ENCODE peak calls at places on chromosomes 6 and 20, in nine cellular contexts. Y, E, X, F, P, B, Q, A and Z are unnamed samples. For H3K4me1, the result is how much of the 10 kb centered on the place peaks cover.

GRCh38 chr6:138734585-138734984 is 39.0 kb upstream of the CCDC28A start:
- DNase-seq in Y (no peak), E (no peak), X (no peak), F (no peak), P (no peak), B (no peak), Q (no peak), A (no peak), Z (no peak)

GRCh38 chr20:17024513-17025105 is 202.2 kb upstream of the PCSK2 start:
- DNase-seq in Y (no peak), E (no peak), X (no peak), F (peak), P (no peak), B (peak), Q (peak), A (no peak), Z (no peak)

GRCh38 chr6:30893666-30894065 is 9.3 kb downstream of the DDR1 start:
- DNase-seq in Y (no peak), E (no peak), X (no peak), F (no peak), P (no peak), B (no peak), Q (no peak), A (no peak), Z (peak)

GRCh38 chr6:105804436-105804835 is 281.7 kb upstream of the PRDM1 start:
- DNase-seq in Y (no peak), E (no peak), X (no peak), F (no peak), P (no peak), B (no peak), Q (no peak), A (no peak), Z (no peak)

GRCh38 chr20:25149986-25150385 is 45.5 kb upstream of the ENTPD6 start:
- DNase-seq in Y (no peak), E (no peak), X (no peak), F (no peak), P (no peak), B (no peak), Q (no peak), A (no peak), Z (no peak)

GRCh38 chr6:72461144-72461543 is 160.7 kb upstream of the KCNQ5 start:
- DNase-seq in Y (no peak), E (no peak), X (no peak), F (no peak), P (no peak), B (no peak), Q (no peak), A (no peak), Z (no peak)

GRCh38 chr20:40511478-40511877 is 177.6 kb downstream of the MAFB start:
- DNase-seq in Y (no peak), E (peak), X (peak), F (no peak), P (peak), B (no peak), Q (no peak), A (no peak), Z (no peak)

GRCh38 chr6:41548098-41548840 is 2.1 kb downstream of the FOXP4 start:
- DNase-seq in Y (no peak), E (peak), X (no peak), F (no peak), P (no peak), B (no peak), Q (no peak), A (no peak), Z (peak)

GRCh38 chr6:132763269-132763668 is 5.6 kb upstream of the VNN2 start:
- DNase-seq in Y (no peak), E (no peak), X (no peak), F (no peak), P (no peak), B (no peak), Q (no peak), A (no peak), Z (peak)

GRCh38 chr6:37538107-37538506 is 38.4 kb upstream of the CCDC167 start:
- DNase-seq in Y (no peak), E (no peak), X (no peak), F (peak), P (no peak), B (peak), Q (no peak), A (peak), Z (no peak)

GRCh38 chr20:16490696-16491095 is 82.6 kb downstream of the KIF16B start:
- DNase-seq in Y (no peak), E (no peak), X (no peak), F (no peak), P (no peak), B (no peak), Q (no peak), A (no peak), Z (no peak)

GRCh38 chr6:12410946-12411345 is 120.8 kb downstream of the EDN1 start:
- DNase-seq in Y (no peak), E (no peak), X (no peak), F (no peak), P (no peak), B (no peak), Q (no peak), A (no peak), Z (no peak)

GRCh38 chr6:157264701-157265100 is 58.6 kb downstream of the TMEM242 start:
- DNase-seq in Y (peak), E (no peak), X (no peak), F (no peak), P (peak), B (no peak), Q (no peak), A (no peak), Z (peak)

GRCh38 chr20:19811231-19811630 is 53.2 kb downstream of the RIN2 start:
- DNase-seq in Y (no peak), E (no peak), X (no peak), F (no peak), P (no peak), B (no peak), Q (no peak), A (no peak), Z (no peak)

GRCh38 chr20:48703107-48703506 is 124.7 kb downstream of the PREX1 start:
- DNase-seq in Y (peak), E (peak), X (no peak), F (no peak), P (no peak), B (no peak), Q (no peak), A (no peak), Z (peak)

GRCh38 chr6:3318226-3318625 is 59.5 kb downstream of the PSMG4 start:
- DNase-seq in Y (peak), E (peak), X (no peak), F (no peak), P (no peak), B (no peak), Q (no peak), A (no peak), Z (peak)

GRCh38 chr6:155315516-155315871 is 1.2 kb upstream of the TFB1M start:
- DNase-seq in Y (no peak), E (no peak), X (no peak), F (no peak), P (no peak), B (peak), Q (no peak), A (no peak), Z (no peak)

GRCh38 chr20:51801220-51801991 is 915 bp downstream of the SALL4 start:
- DNase-seq in Y (peak), E (peak), X (no peak), F (no peak), P (no peak), B (no peak), Q (no peak), A (no peak), Z (no peak)

GRCh38 chr20:6657904-6658303 is 109.6 kb upstream of the BMP2 start:
- DNase-seq in Y (no peak), E (no peak), X (no peak), F (no peak), P (no peak), B (no peak), Q (no peak), A (no peak), Z (no peak)

GRCh38 chr20:10715035-10715434 is 41.2 kb upstream of the JAG1 start:
- DNase-seq in Y (no peak), E (no peak), X (no peak), F (no peak), P (no peak), B (peak), Q (no peak), A (no peak), Z (no peak)

GRCh38 chr6:136921936-136922679 is at the start of gene SLC35D3:
- DNase-seq in Y (no peak), E (peak), X (no peak), F (no peak), P (no peak), B (no peak), Q (no peak), A (no peak), Z (peak)

GRCh38 chr6:79431469-79431868 is 105.8 kb downstream of the LCA5 start:
- DNase-seq in Y (no peak), E (no peak), X (peak), F (no peak), P (peak), B (peak), Q (no peak), A (no peak), Z (no peak)

GRCh38 chr6:110690916-110691315 is 124.4 kb downstream of the CDK19 start:
- DNase-seq in Y (no peak), E (no peak), X (no peak), F (no peak), P (no peak), B (no peak), Q (no peak), A (no peak), Z (no peak)

GRCh38 chr6:143598466-143599080 is 79.2 kb upstream of the PHACTR2 start:
- DNase-seq in Y (no peak), E (no peak), X (no peak), F (no peak), P (no peak), B (no peak), Q (no peak), A (no peak), Z (no peak)

GRCh38 chr6:16585805-16586204 is 175.5 kb downstream of the ATXN1 start:
- DNase-seq in Y (no peak), E (no peak), X (no peak), F (no peak), P (no peak), B (no peak), Q (no peak), A (no peak), Z (no peak)

GRCh38 chr6:73956305-73956704 is 260.3 kb downstream of the CD109 start:
- DNase-seq in Y (no peak), E (no peak), X (no peak), F (no peak), P (no peak), B (no peak), Q (no peak), A (no peak), Z (no peak)

GRCh38 chr6:160973311-160973710 is 18.3 kb upstream of the MAP3K4 start:
- DNase-seq in Y (no peak), E (peak), X (no peak), F (no peak), P (no peak), B (no peak), Q (no peak), A (peak), Z (no peak)

GRCh38 chr6:122610690-122611455 is 668 bp downstream of the PKIB start:
- DNase-seq in Y (peak), E (peak), X (peak), F (peak), P (peak), B (peak), Q (peak), A (no peak), Z (peak)

GRCh38 chr6:24796616-24797290 is 2.0 kb downstream of the ARMH2 start:
- DNase-seq in Y (no peak), E (no peak), X (no peak), F (no peak), P (no peak), B (no peak), Q (no peak), A (no peak), Z (no peak)

GRCh38 chr6:865846-866245 is 172.9 kb upstream of the EXOC2 start:
- DNase-seq in Y (no peak), E (no peak), X (no peak), F (no peak), P (no peak), B (no peak), Q (no peak), A (no peak), Z (no peak)

GRCh38 chr6:105806486-105806920 is 279.6 kb upstream of the PRDM1 start:
- DNase-seq in Y (no peak), E (no peak), X (no peak), F (no peak), P (no peak), B (no peak), Q (no peak), A (no peak), Z (no peak)

GRCh38 chr20:9353916-9354276 is 160.5 kb upstream of the LAMP5 start:
- DNase-seq in Y (no peak), E (no peak), X (no peak), F (no peak), P (no peak), B (no peak), Q (no peak), A (no peak), Z (no peak)

GRCh38 chr6:40640591-40641293 is 53.6 kb upstream of the LRFN2 start:
- DNase-seq in Y (no peak), E (peak), X (no peak), F (no peak), P (no peak), B (no peak), Q (no peak), A (no peak), Z (no peak)

GRCh38 chr20:11431613-11432012 is 486.1 kb upstream of the BTBD3 start:
- DNase-seq in Y (no peak), E (no peak), X (no peak), F (no peak), P (no peak), B (no peak), Q (no peak), A (no peak), Z (no peak)

GRCh38 chr20:4661191-4661590 is 60.5 kb upstream of the PRND start:
- DNase-seq in Y (no peak), E (no peak), X (no peak), F (no peak), P (no peak), B (no peak), Q (no peak), A (peak), Z (peak)

GRCh38 chr6:116047173-116047933 is 13.3 kb downstream of the FRK start:
- DNase-seq in Y (no peak), E (no peak), X (no peak), F (no peak), P (no peak), B (peak), Q (no peak), A (no peak), Z (no peak)

GRCh38 chr20:2693286-2693995 is 861 bp downstream of the EBF4 start:
- DNase-seq in Y (peak), E (peak), X (no peak), F (no peak), P (peak), B (no peak), Q (no peak), A (peak), Z (no peak)

DNA sequence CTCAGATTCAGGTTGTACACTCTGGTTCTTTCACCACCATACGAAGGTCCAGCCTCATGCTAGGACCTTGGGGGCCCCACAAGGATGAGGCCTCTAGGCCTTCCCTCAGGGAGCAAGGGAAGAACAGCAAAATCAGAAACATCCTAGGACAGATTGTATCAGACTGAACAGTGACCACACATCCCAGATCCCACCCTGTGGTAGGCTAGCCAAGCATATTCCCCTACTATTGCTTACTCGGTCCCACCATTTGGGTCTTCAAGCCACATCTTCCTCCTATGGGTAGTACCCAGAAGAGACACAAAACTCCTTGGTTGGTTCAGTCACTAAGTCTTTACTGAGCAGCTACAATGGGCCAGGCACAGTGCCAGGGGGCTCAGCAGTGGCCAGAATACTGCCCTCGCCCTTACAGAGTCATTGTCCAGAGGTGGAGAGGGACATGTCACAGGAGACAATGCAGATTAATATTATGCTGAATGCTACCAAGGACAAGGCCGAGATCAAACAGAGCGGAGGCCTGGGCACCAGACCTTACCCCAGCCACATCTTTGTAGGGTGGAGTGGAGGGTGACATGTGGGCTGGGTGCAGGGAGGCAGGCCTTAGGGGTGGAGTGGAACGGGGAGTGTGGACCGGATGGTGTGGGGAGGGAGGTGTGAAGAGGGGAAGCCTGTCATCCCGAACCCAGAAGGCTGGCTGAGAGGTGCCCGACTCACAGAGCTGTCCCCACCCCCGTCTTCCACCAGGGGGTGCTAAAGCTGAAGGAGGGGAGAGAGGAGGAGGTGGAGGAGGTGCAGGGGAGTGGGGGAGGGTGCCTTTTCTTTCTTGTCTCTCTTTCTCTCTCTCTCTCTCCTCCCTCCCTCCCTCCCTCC is 6.8 kb upstream of the MAPK13 start:
- DNase-seq in Y (peak), E (no peak), X (peak), F (peak), P (peak), B (peak), Q (peak), A (peak), Z (peak)
- TF ChIP-seq POLR2AphosphoS5 in Y (no peak), E (peak), X (no peak), F (no peak), P (peak), B (no peak), Q (no peak), A (no peak), Z (peak)

GRCh38 chr6:85641522-85641915 is 1.2 kb downstream of the SYNCRIP start:
- DNase-seq in Y (no peak), E (no peak), X (no peak), F (no peak), P (no peak), B (no peak), Q (no peak), A (no peak), Z (no peak)
- TF ChIP-seq POLR2A in Y (no peak), E (no peak), X (no peak), F (no peak), P (no peak), B (no peak), Q (no peak), A (no peak), Z (no peak)

GRCh38 chr6:89347825-89348224 is 4.7 kb downstream of the UBE2J1 start:
- DNase-seq in Y (no peak), E (no peak), X (no peak), F (no peak), P (no peak), B (no peak), Q (no peak), A (no peak), Z (no peak)
- H3K4me1 ChIP-seq in Y (under half), E (under half), X (under half), F (under half), P (under half), B (under half), Q (under half), A (under half), Z (half or more)

GRCh38 chr20:18466574-18466893 is 296 bp downstream of the DZANK1 start:
- DNase-seq in Y (no peak), E (no peak), X (no peak), F (no peak), P (no peak), B (no peak), Q (no peak), A (no peak), Z (no peak)
- TF ChIP-seq POLR2AphosphoS5 in Y (no peak), E (no peak), X (no peak), F (peak), P (no peak), B (peak), Q (peak), A (no peak), Z (no peak)

GRCh38 chr20:58996226-58996611 is 10.8 kb downstream of the CTSZ start:
- DNase-seq in Y (no peak), E (no peak), X (no peak), F (no peak), P (no peak), B (no peak), Q (no peak), A (no peak), Z (no peak)

GRCh38 chr20:59000326-59000725 is 6.7 kb downstream of the CTSZ start:
- DNase-seq in Y (no peak), E (no peak), X (no peak), F (no peak), P (no peak), B (no peak), Q (no peak), A (no peak), Z (no peak)

GRCh38 chr20:59001068-59001448 is 6.0 kb downstream of the CTSZ start:
- DNase-seq in Y (no peak), E (no peak), X (no peak), F (no peak), P (no peak), B (no peak), Q (no peak), A (no peak), Z (no peak)

GRCh38 chr20:58997141-58997770 is 9.8 kb downstream of the CTSZ start:
- DNase-seq in Y (no peak), E (peak), X (no peak), F (no peak), P (no peak), B (no peak), Q (no peak), A (no peak), Z (no peak)

DNA sequence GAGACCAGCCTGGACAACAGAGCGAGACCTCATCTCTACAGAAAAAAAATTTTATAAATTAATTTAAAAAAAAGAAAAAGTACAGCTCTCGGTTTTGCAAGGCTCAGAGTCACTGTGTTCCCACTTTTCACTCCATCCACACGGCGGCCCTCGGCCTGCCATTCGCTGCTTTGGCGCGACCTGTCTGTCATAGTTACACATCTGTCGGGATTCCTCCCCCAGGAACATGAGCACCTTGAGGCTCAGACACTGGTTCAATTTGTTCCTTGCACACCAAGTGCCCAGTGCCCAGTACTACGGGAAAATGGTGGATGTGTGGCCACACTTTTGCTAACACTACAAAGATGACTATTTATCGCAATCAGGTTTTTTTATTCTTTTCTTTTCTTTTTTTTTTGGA is 8.4 kb downstream of the CTSZ start:
- DNase-seq in Y (no peak), E (peak), X (no peak), F (no peak), P (no peak), B (no peak), Q (no peak), A (no peak), Z (no peak)
- TF ChIP-seq POLR2A in Y (no peak), E (no peak), X (no peak), F (no peak), P (no peak), B (no peak), Q (no peak), A (no peak), Z (no peak)

GRCh38 chr6:167815296-167815980 is 11.3 kb upstream of the AFDN start:
- DNase-seq in Y (no peak), E (peak), X (no peak), F (no peak), P (no peak), B (no peak), Q (no peak), A (no peak), Z (peak)
- H3K4me1 ChIP-seq in Y (under half), E (under half), X (under half), F (under half), P (under half), B (under half), Q (under half), A (under half), Z (under half)